ENCODE peak calls at places on chromosomes 4 and X, in four cellular contexts. X, S, T and A are unnamed samples.

GRCh38 chrX:72461766-72462165 is 110.9 kb downstream of the HDAC8 start:
- DNase-seq in X (no peak), S (no peak), T (no peak), A (no peak)

GRCh38 chr4:62676962-62677361 is 1476.8 kb downstream of the ADGRL3 start:
- DNase-seq in X (no peak), S (no peak), T (no peak), A (no peak)

GRCh38 chr4:160353548-160353947 is 1250.7 kb downstream of the RAPGEF2 start:
- DNase-seq in X (no peak), S (no peak), T (no peak), A (no peak)

GRCh38 chr4:74516321-74516720 is 71.4 kb downstream of the AREG start:
- DNase-seq in X (no peak), S (no peak), T (no peak), A (no peak)

GRCh38 chr4:168815373-168816345 is 194.4 kb downstream of the CBR4 start:
- DNase-seq in X (no peak), S (no peak), T (peak; percentile 73), A (no peak)

GRCh38 chr4:89298788-89299152 is 8.8 kb downstream of the GPRIN3 start:
- DNase-seq in X (no peak), S (no peak), T (no peak), A (no peak)

GRCh38 chrX:136892412-136892811 is 11.9 kb upstream of the RBMX start:
- DNase-seq in X (no peak), S (no peak), T (no peak), A (no peak)

GRCh38 chrX:131802836-131803626 is 220.1 kb upstream of the STK26 start:
- DNase-seq in X (no peak), S (peak; percentile 82), T (no peak), A (no peak)

GRCh38 chrX:28988246-28988645 is 401.0 kb downstream of the IL1RAPL1 start:
- DNase-seq in X (no peak), S (no peak), T (no peak), A (no peak)

DNA sequence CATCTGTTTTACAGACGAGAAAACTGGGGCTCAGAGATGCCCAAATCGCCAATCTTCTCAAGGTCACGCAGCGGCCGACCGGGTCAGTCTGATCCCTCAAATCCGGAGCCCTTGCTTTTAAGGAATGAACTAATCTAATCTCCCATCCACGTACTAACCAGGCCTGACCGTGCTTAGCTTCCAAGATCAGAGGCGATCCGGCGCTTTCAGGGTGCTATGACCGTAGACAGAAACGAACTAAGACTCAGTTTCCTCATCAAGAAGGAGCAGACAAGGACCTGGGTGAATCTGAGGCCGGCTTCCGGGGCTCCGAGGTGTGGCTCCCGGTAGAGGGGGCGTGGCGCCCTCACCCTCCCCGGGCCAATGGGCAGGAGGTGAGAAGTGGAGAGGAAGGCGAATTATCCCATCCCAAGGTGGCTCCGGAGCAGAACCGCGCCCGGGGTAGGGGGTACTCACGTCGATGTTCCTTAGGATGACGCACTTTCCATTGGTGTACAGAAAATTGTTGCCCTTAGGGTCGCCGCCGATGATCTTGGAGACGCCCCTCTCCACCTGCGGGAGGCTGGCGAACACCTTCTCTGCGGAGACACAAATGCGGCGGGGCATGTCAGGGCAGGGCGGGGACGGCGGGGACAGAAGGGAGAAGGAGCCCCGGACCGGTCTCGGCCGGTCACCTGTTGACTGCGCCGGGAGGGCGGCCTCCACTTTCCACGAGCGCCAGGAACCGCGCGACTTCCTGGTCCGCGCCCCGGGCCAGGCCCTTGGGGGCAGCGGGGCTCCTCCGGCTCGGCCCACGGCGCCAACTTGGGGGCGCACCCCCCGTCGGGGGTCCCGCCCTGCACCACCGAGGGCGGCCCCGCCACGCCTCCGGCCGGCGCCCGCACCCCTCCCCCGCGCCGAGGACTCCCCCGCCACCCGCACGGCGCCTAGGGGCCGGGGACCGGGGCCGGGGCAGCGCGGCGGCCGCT is 658 bp downstream of the WDR1 start:
- DNase-seq in X (peak; percentile 85), S (peak; percentile 81), T (no peak), A (peak; percentile 84)
- H3K4me1 ChIP-seq in X (peaks cover 51% of the 10 kb centered on the region), S (peaks cover 71% of the 10 kb centered on the region), T (peaks cover 9% of the 10 kb centered on the region), A (peaks cover 19% of the 10 kb centered on the region)

GRCh38 chrX:1307626-1308340 is 28.8 kb upstream of the IL3RA start:
- DNase-seq in X (no peak), S (no peak), T (no peak), A (no peak)

GRCh38 chrX:1300449-1300848 is 31.8 kb downstream of the CSF2RA start:
- DNase-seq in X (no peak), S (no peak), T (no peak), A (no peak)

GRCh38 chrX:1308476-1308875 is 28.1 kb upstream of the IL3RA start:
- DNase-seq in X (no peak), S (no peak), T (no peak), A (no peak)

GRCh38 chrX:1306909-1307625 is 29.5 kb upstream of the IL3RA start:
- DNase-seq in X (no peak), S (no peak), T (no peak), A (no peak)

GRCh38 chrX:1305411-1305810 is 31.2 kb upstream of the IL3RA start:
- DNase-seq in X (no peak), S (no peak), T (no peak), A (no peak)
- H3K9me3 ChIP-seq in X (peaks cover 4% of the 10 kb centered on the region), S (no peaks in the 10 kb centered on the region), T (peaks cover 2% of the 10 kb centered on the region), A (no peaks in the 10 kb centered on the region)

GRCh38 chrX:154373340-154374306 is 811 bp downstream of the FLNA start:
- DNase-seq in X (no peak), S (no peak), T (no peak), A (peak; percentile 72)
- H3K4me3 ChIP-seq in X (peak overlapping the region; percentile 67), S (peak overlapping the region; percentile 27), T (peak overlapping the region; percentile 71), A (no peak overlapping the region)

GRCh38 chrX:150476183-150476699 is 92.2 kb upstream of the MTM1 start:
- DNase-seq in X (no peak), S (no peak), T (no peak), A (no peak)
- H3K4me1 ChIP-seq in X (no peaks in the 10 kb centered on the region), S (peaks cover 27% of the 10 kb centered on the region), T (no peaks in the 10 kb centered on the region), A (no peaks in the 10 kb centered on the region)

GRCh38 chrX:16903274-16904019 is 33.3 kb upstream of the RBBP7 start:
- DNase-seq in X (no peak), S (no peak), T (no peak), A (no peak)
- H3K9me3 ChIP-seq in X (no peaks in the 10 kb centered on the region), S (no peaks in the 10 kb centered on the region), T (no peaks in the 10 kb centered on the region), A (no peaks in the 10 kb centered on the region)

GRCh38 chr4:85895755-85896154 is 420.8 kb downstream of the ARHGAP24 start:
- DNase-seq in X (no peak), S (no peak), T (no peak), A (no peak)
- H3K4me3 ChIP-seq in X (no peak overlapping the region), S (no peak overlapping the region), T (no peak overlapping the region), A (no peak overlapping the region)

GRCh38 chrX:9465380-9466114 is 689 bp downstream of the TBL1X start:
- DNase-seq in X (no peak), S (peak; percentile 59), T (no peak), A (no peak)
- H3K4me1 ChIP-seq in X (peaks cover 40% of the 10 kb centered on the region), S (peaks cover 36% of the 10 kb centered on the region), T (peaks cover 8% of the 10 kb centered on the region), A (no peaks in the 10 kb centered on the region)